ENCODE peak calls at places on chromosomes 3 and 15, in eight cellular contexts. T is Daoy; N is cardiac fibroblast; M is stimulated activated CD4-positive, alpha-beta T cell treated with anti-CD3 and anti-CD28 coated beads, Interleukin-12 subunit alpha, Interleukin-12 subunit beta, amount 100 ng/mL, for 4 hours; A is choroid plexus epithelial cell; G is HS-5; O is RPMI8226; S is stimulated activated naive CD8-positive, alpha-beta T cell treated with anti-CD3 and anti-CD28 coated beads, Interleukin-15, amount 100 ng/mL, for 72 hours. U is an unnamed sample.

GRCh38 chr15:31403606-31404005 is 77.0 kb downstream of the KLF13 start:
- DNase-seq in T (no peak), N (peak), M (no peak), A (peak), G (peak), O (no peak), S (no peak), U (peak)

GRCh38 chr15:28984421-28985375 is 98.9 kb downstream of the APBA2 start:
- DNase-seq in T (peak), N (peak), M (no peak), A (peak), G (no peak), O (no peak), S (peak), U (peak)

GRCh38 chr3:107816082-107816481 is 274.7 kb downstream of the CD47 start:
- DNase-seq in T (no peak), N (no peak), M (no peak), A (no peak), G (no peak), O (no peak), S (no peak), U (no peak)

GRCh38 chr3:169701457-169701856 is 37.9 kb upstream of the MECOM start:
- DNase-seq in T (no peak), N (no peak), M (no peak), A (no peak), G (no peak), O (no peak), S (no peak), U (no peak)

GRCh38 chr15:90191795-90192494 is 9.2 kb upstream of the SEMA4B start:
- DNase-seq in T (peak), N (no peak), M (no peak), A (peak), G (no peak), O (peak), S (peak), U (peak)

GRCh38 chr3:72161870-72162617 is 377.1 kb upstream of the PROK2 start:
- DNase-seq in T (peak), N (peak), M (no peak), A (peak), G (peak), O (no peak), S (no peak), U (peak)

GRCh38 chr3:12750658-12751071 is 8.4 kb downstream of the TMEM40 start:
- DNase-seq in T (peak), N (peak), M (no peak), A (peak), G (no peak), O (no peak), S (peak), U (peak)

GRCh38 chr15:33094336-33094735 is 100.2 kb downstream of the FMN1 start:
- DNase-seq in T (no peak), N (peak), M (no peak), A (peak), G (no peak), O (no peak), S (no peak), U (peak)

GRCh38 chr15:79863886-79864285 is 32.9 kb downstream of the MTHFS start:
- DNase-seq in T (peak), N (peak), M (no peak), A (no peak), G (peak), O (no peak), S (no peak), U (peak)

GRCh38 chr15:45399381-45400212 is 21.3 kb upstream of the GATM start:
- DNase-seq in T (peak), N (peak), M (no peak), A (peak), G (no peak), O (peak), S (no peak), U (peak)

GRCh38 chr3:65992106-65992505 is 46.6 kb downstream of the MAGI1 start:
- DNase-seq in T (no peak), N (peak), M (no peak), A (no peak), G (no peak), O (no peak), S (no peak), U (no peak)

GRCh38 chr3:30188713-30189112 is 417.7 kb upstream of the TGFBR2 start:
- DNase-seq in T (peak), N (peak), M (no peak), A (no peak), G (no peak), O (no peak), S (no peak), U (peak)

GRCh38 chr15:57969355-57969754 is 96.2 kb downstream of the ALDH1A2 start:
- DNase-seq in T (peak), N (peak), M (no peak), A (peak), G (no peak), O (no peak), S (no peak), U (peak)

GRCh38 chr15:70427120-70427519 is 329.4 kb upstream of the TLE3 start:
- DNase-seq in T (no peak), N (no peak), M (no peak), A (peak), G (no peak), O (no peak), S (no peak), U (peak)

GRCh38 chr3:145125307-145125706 is 1035.7 kb downstream of the PLOD2 start:
- DNase-seq in T (no peak), N (peak), M (no peak), A (no peak), G (peak), O (no peak), S (no peak), U (no peak)

GRCh38 chr3:98775459-98775858 is 12.3 kb downstream of the ST3GAL6 start:
- DNase-seq in T (no peak), N (no peak), M (no peak), A (no peak), G (no peak), O (peak), S (no peak), U (no peak)

GRCh38 chr3:14452676-14453367 is 50.4 kb downstream of the SLC6A6 start:
- DNase-seq in T (peak), N (peak), M (no peak), A (peak), G (peak), O (no peak), S (no peak), U (peak)

GRCh38 chr15:67761343-67761742 is 64.0 kb upstream of the SKOR1 start:
- DNase-seq in T (no peak), N (no peak), M (no peak), A (no peak), G (no peak), O (no peak), S (no peak), U (no peak)

GRCh38 chr3:111956995-111957736 is 21.7 kb upstream of the ABHD10 start:
- DNase-seq in T (no peak), N (no peak), M (no peak), A (no peak), G (no peak), O (no peak), S (no peak), U (no peak)

GRCh38 chr3:12194669-12195161 is 36.0 kb upstream of the TIMP4 start:
- DNase-seq in T (peak), N (peak), M (peak), A (peak), G (no peak), O (peak), S (peak), U (peak)

GRCh38 chr3:59641169-59641914 is 591.5 kb upstream of the CFAP20DC start:
- DNase-seq in T (no peak), N (peak), M (no peak), A (no peak), G (no peak), O (no peak), S (no peak), U (no peak)

GRCh38 chr3:65144791-65145355 is 457.1 kb upstream of the ADAMTS9 start:
- DNase-seq in T (no peak), N (peak), M (no peak), A (peak), G (peak), O (no peak), S (no peak), U (peak)

GRCh38 chr15:80437492-80437891 is 33.3 kb downstream of the ARNT2 start:
- DNase-seq in T (peak), N (no peak), M (no peak), A (peak), G (no peak), O (no peak), S (no peak), U (no peak)

GRCh38 chr15:90565866-90566265 is 36.1 kb downstream of the CRTC3 start:
- DNase-seq in T (no peak), N (no peak), M (no peak), A (no peak), G (no peak), O (no peak), S (no peak), U (no peak)

GRCh38 chr3:171286580-171287249 is 173.5 kb downstream of the TNIK start:
- DNase-seq in T (no peak), N (peak), M (no peak), A (peak), G (no peak), O (no peak), S (no peak), U (peak)

GRCh38 chr3:71926242-71926560 is 141.3 kb upstream of the PROK2 start:
- DNase-seq in T (peak), N (peak), M (peak), A (peak), G (peak), O (peak), S (no peak), U (peak)